ENCODE peak calls at places on chromosome 1, in six cellular contexts. One of them, this sample, is unnamed. For H3K4me1 and H3K36me3, the result is how much of the 10 kb centered on the place peaks cover.

GRCh38 chr1:218537131-218537904 is 192.2 kb downstream of the TGFB2 start:
- DNase-seq in breast epithelium: no peak
- DNase-seq in prostate gland: no peak
- DNase-seq in PC-9: peak
- DNase-seq in adrenal gland: no peak
- DNase-seq in neural progenitor cell: no peak
- DNase-seq in this sample: no peak

GRCh38 chr1:31571340-31572295 is 4.7 kb upstream of the TINAGL1 start:
- DNase-seq in breast epithelium: peak
- DNase-seq in neural progenitor cell: peak
- DNase-seq in prostate gland: no peak
- DNase-seq in PC-9: no peak
- DNase-seq in adrenal gland: no peak
- DNase-seq in this sample: no peak

GRCh38 chr1:243447342-243447741 is 191.5 kb downstream of the SDCCAG8 start:
- DNase-seq in adrenal gland: peak
- DNase-seq in PC-9: no peak
- DNase-seq in neural progenitor cell: no peak
- DNase-seq in prostate gland: no peak
- DNase-seq in breast epithelium: no peak
- DNase-seq in this sample: no peak

GRCh38 chr1:11703357-11704225 is 12.1 kb downstream of the DRAXIN start:
- DNase-seq in neural progenitor cell: no peak
- DNase-seq in PC-9: no peak
- DNase-seq in breast epithelium: no peak
- DNase-seq in prostate gland: no peak
- DNase-seq in adrenal gland: no peak
- DNase-seq in this sample: no peak

GRCh38 chr1:182175340-182176068 is 114.0 kb upstream of the ZNF648 start:
- DNase-seq in PC-9: peak
- DNase-seq in neural progenitor cell: no peak
- DNase-seq in breast epithelium: no peak
- DNase-seq in prostate gland: peak
- DNase-seq in adrenal gland: no peak
- DNase-seq in this sample: peak

GRCh38 chr1:8821084-8821483 is 3.6 kb upstream of the RERE start:
- DNase-seq in prostate gland: no peak
- DNase-seq in PC-9: no peak
- DNase-seq in neural progenitor cell: no peak
- DNase-seq in adrenal gland: no peak
- DNase-seq in breast epithelium: no peak
- DNase-seq in this sample: no peak

GRCh38 chr1:36159614-36160387 is 3.8 kb downstream of the MAP7D1 start:
- DNase-seq in neural progenitor cell: no peak
- DNase-seq in PC-9: no peak
- DNase-seq in prostate gland: no peak
- DNase-seq in breast epithelium: no peak
- DNase-seq in adrenal gland: no peak
- DNase-seq in this sample: no peak

GRCh38 chr1:164561461-164561860 is 2.5 kb downstream of the PBX1 start:
- DNase-seq in prostate gland: no peak
- DNase-seq in adrenal gland: no peak
- DNase-seq in neural progenitor cell: no peak
- DNase-seq in breast epithelium: no peak
- DNase-seq in PC-9: no peak
- DNase-seq in this sample: no peak

GRCh38 chr1:175725684-175726083 is 17.7 kb downstream of the TNR start:
- DNase-seq in PC-9: no peak
- DNase-seq in breast epithelium: no peak
- DNase-seq in prostate gland: no peak
- DNase-seq in neural progenitor cell: peak
- DNase-seq in adrenal gland: no peak
- DNase-seq in this sample: no peak

GRCh38 chr1:179924268-179924667 is 30.3 kb upstream of the CEP350 start:
- DNase-seq in neural progenitor cell: no peak
- DNase-seq in prostate gland: no peak
- DNase-seq in breast epithelium: no peak
- DNase-seq in adrenal gland: no peak
- DNase-seq in PC-9: no peak
- DNase-seq in this sample: no peak

GRCh38 chr1:16076003-16076870 is 2.8 kb upstream of the FAM131C start:
- DNase-seq in PC-9: peak
- DNase-seq in prostate gland: no peak
- DNase-seq in adrenal gland: peak
- DNase-seq in breast epithelium: no peak
- DNase-seq in neural progenitor cell: no peak
- DNase-seq in this sample: no peak

GRCh38 chr1:26375081-26375480 is 2.5 kb upstream of the ZNF683 start:
- DNase-seq in breast epithelium: no peak
- DNase-seq in prostate gland: no peak
- DNase-seq in adrenal gland: no peak
- DNase-seq in neural progenitor cell: no peak
- DNase-seq in PC-9: no peak
- DNase-seq in this sample: no peak

GRCh38 chr1:22509815-22510214 is 53.5 kb upstream of the EPHA8 start:
- DNase-seq in neural progenitor cell: no peak
- DNase-seq in adrenal gland: no peak
- DNase-seq in PC-9: no peak
- DNase-seq in prostate gland: no peak
- DNase-seq in breast epithelium: no peak
- DNase-seq in this sample: no peak

GRCh38 chr1:111193712-111194480 is 6.5 kb downstream of the DENND2D start:
- DNase-seq in prostate gland: no peak
- DNase-seq in adrenal gland: no peak
- DNase-seq in PC-9: no peak
- DNase-seq in breast epithelium: no peak
- DNase-seq in neural progenitor cell: no peak
- DNase-seq in this sample: peak

GRCh38 chr1:169107673-169108160 is 1.2 kb downstream of the ATP1B1 start:
- DNase-seq in prostate gland: no peak
- DNase-seq in adrenal gland: peak
- DNase-seq in breast epithelium: no peak
- DNase-seq in neural progenitor cell: no peak
- DNase-seq in PC-9: peak
- DNase-seq in this sample: no peak

GRCh38 chr1:154741747-154742495 is 128.2 kb downstream of the KCNN3 start:
- DNase-seq in neural progenitor cell: peak
- DNase-seq in breast epithelium: no peak
- DNase-seq in adrenal gland: no peak
- DNase-seq in prostate gland: no peak
- DNase-seq in PC-9: no peak
- DNase-seq in this sample: no peak

GRCh38 chr1:10451286-10451685 is 1.5 kb downstream of the CORT start:
- DNase-seq in neural progenitor cell: peak
- DNase-seq in adrenal gland: no peak
- DNase-seq in breast epithelium: no peak
- DNase-seq in PC-9: no peak
- DNase-seq in prostate gland: no peak
- DNase-seq in this sample: no peak

GRCh38 chr1:241639653-241640148 is 468 bp downstream of the CHML start:
- DNase-seq in PC-9: no peak
- DNase-seq in neural progenitor cell: peak
- DNase-seq in breast epithelium: no peak
- DNase-seq in prostate gland: peak
- DNase-seq in adrenal gland: peak
- DNase-seq in this sample: peak

GRCh38 chr1:25572708-25573590 is 29.5 kb downstream of the LDLRAP1 start:
- DNase-seq in neural progenitor cell: peak
- DNase-seq in PC-9: no peak
- DNase-seq in adrenal gland: peak
- DNase-seq in prostate gland: no peak
- DNase-seq in breast epithelium: no peak
- DNase-seq in this sample: peak

GRCh38 chr1:16241116-16241763 is 4.3 kb upstream of the CPLANE2 start:
- DNase-seq in adrenal gland: no peak
- DNase-seq in neural progenitor cell: no peak
- DNase-seq in prostate gland: no peak
- DNase-seq in breast epithelium: no peak
- DNase-seq in PC-9: no peak
- DNase-seq in this sample: peak

GRCh38 chr1:147834810-147835209 is 67.8 kb upstream of the GJA8 start:
- DNase-seq in breast epithelium: no peak
- DNase-seq in neural progenitor cell: no peak
- DNase-seq in adrenal gland: no peak
- DNase-seq in PC-9: peak
- DNase-seq in prostate gland: no peak
- DNase-seq in this sample: no peak
- H3K4me1 ChIP-seq in breast epithelium: under half
- H3K4me1 ChIP-seq in neural progenitor cell: under half
- H3K4me1 ChIP-seq in adrenal gland: under half
- H3K4me1 ChIP-seq in PC-9: half or more
- H3K4me1 ChIP-seq in prostate gland: under half
- H3K4me1 ChIP-seq in this sample: under half

GRCh38 chr1:150159550-150159949 is 9.8 kb downstream of the PLEKHO1 start:
- DNase-seq in PC-9: no peak
- DNase-seq in neural progenitor cell: no peak
- DNase-seq in adrenal gland: peak
- DNase-seq in prostate gland: no peak
- DNase-seq in breast epithelium: no peak
- DNase-seq in this sample: peak
- H3K36me3 ChIP-seq in PC-9: under half
- H3K36me3 ChIP-seq in neural progenitor cell: under half
- H3K36me3 ChIP-seq in adrenal gland: under half
- H3K36me3 ChIP-seq in prostate gland: under half
- H3K36me3 ChIP-seq in breast epithelium: under half
- H3K36me3 ChIP-seq in this sample: under half

GRCh38 chr1:156658496-156658895 is 16.6 kb downstream of the BCAN start:
- DNase-seq in prostate gland: no peak
- DNase-seq in PC-9: no peak
- DNase-seq in neural progenitor cell: no peak
- DNase-seq in adrenal gland: no peak
- DNase-seq in breast epithelium: no peak
- DNase-seq in this sample: no peak

GRCh38 chr1:156660752-156661112 is 16.5 kb downstream of the NES start:
- DNase-seq in breast epithelium: no peak
- DNase-seq in PC-9: no peak
- DNase-seq in adrenal gland: peak
- DNase-seq in neural progenitor cell: no peak
- DNase-seq in prostate gland: no peak
- DNase-seq in this sample: no peak

GRCh38 chr1:156659672-156659993 is 17.6 kb downstream of the NES start:
- DNase-seq in adrenal gland: no peak
- DNase-seq in neural progenitor cell: no peak
- DNase-seq in breast epithelium: no peak
- DNase-seq in prostate gland: no peak
- DNase-seq in PC-9: no peak
- DNase-seq in this sample: no peak

GRCh38 chr1:156658945-156659574 is 17.1 kb downstream of the BCAN start:
- DNase-seq in prostate gland: no peak
- DNase-seq in PC-9: no peak
- DNase-seq in neural progenitor cell: no peak
- DNase-seq in adrenal gland: no peak
- DNase-seq in breast epithelium: no peak
- DNase-seq in this sample: no peak

DNA sequence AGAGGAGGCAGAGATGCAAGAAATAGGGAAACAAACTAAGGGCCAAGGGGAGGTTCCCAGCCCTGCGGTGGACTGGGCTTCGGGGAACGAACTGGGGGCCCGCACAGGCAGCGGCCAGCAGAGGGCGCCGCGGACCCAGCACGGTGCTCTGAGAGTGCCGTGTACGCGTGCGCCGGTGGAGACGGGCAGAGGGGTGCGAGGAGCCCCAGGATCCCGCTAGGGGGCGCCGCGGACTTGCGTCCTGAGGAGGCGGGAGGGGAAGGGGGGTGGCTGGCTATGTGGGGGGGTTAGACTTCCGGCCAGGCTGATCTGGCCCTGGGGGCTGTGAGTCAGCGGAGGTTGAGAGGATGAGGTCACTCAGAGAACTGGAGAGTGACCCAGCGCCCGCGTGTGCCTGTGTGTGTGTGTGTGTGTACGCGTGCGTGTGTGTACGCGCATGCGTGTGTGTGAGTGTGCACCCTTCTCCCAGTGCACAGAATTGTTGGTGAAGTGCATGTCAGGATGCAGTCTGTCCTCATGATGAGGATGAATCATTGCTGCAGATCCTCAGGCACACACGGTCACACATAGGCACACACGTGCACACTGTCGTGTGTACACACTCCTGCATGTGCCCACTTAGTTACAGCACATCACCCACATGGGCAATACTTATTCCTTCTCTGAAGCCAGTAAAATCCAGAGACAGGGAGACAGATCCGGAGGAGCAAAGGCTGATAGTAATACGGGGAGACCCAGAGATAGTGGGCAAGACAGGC is 17.0 kb downstream of the NES start:
- DNase-seq in PC-9: peak
- DNase-seq in prostate gland: peak
- DNase-seq in adrenal gland: peak
- DNase-seq in neural progenitor cell: peak
- DNase-seq in breast epithelium: peak
- DNase-seq in this sample: peak
- H3K4me3 ChIP-seq in PC-9: peak
- H3K4me3 ChIP-seq in prostate gland: no peak
- H3K4me3 ChIP-seq in adrenal gland: no peak
- H3K4me3 ChIP-seq in neural progenitor cell: no peak
- H3K4me3 ChIP-seq in breast epithelium: peak
- H3K4me3 ChIP-seq in this sample: peak

DNA sequence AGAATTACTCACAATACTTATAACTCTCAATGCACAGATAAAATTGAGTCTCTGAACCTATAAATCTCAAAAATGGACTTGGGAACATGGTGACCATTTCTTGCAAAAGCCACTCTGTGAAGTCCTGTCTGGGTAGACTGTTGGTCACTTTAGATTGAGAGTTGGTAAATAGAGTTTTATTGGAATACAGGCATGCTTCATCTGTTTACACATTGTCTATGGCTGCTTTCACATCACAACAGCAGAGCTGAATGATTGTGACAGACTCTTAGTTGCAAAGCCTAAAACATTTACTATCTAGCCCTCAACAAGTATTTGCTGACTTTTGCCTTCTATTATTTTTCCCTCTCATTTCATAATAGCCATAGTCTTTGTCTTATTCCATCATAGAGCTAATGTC is 24.1 kb upstream of the ASPM start:
- DNase-seq in adrenal gland: no peak
- DNase-seq in neural progenitor cell: no peak
- DNase-seq in prostate gland: no peak
- DNase-seq in breast epithelium: no peak
- DNase-seq in PC-9: no peak
- DNase-seq in this sample: no peak
- H3K4me1 ChIP-seq in adrenal gland: under half
- H3K4me1 ChIP-seq in neural progenitor cell: under half
- H3K4me1 ChIP-seq in prostate gland: under half
- H3K4me1 ChIP-seq in breast epithelium: under half
- H3K4me1 ChIP-seq in PC-9: under half
- H3K4me1 ChIP-seq in this sample: under half

GRCh38 chr1:76269175-76269574 is 194.6 kb downstream of the ST6GALNAC3 start:
- DNase-seq in PC-9: no peak
- DNase-seq in prostate gland: no peak
- DNase-seq in breast epithelium: no peak
- DNase-seq in neural progenitor cell: peak
- DNase-seq in adrenal gland: peak
- DNase-seq in this sample: no peak
- H3K36me3 ChIP-seq in PC-9: under half
- H3K36me3 ChIP-seq in prostate gland: under half
- H3K36me3 ChIP-seq in breast epithelium: under half
- H3K36me3 ChIP-seq in neural progenitor cell: under half
- H3K36me3 ChIP-seq in adrenal gland: under half
- H3K36me3 ChIP-seq in this sample: under half